ENCODE peak calls at places on chromosomes 4 and X, in eight cellular contexts. K is GM23248, B is astrocyte, M is uterus, Q is psoas muscle, A is Caco-2, O is colonic mucosa, L is neural progenitor cell. T is an unnamed sample. For H3K4me1 and H3K27me3, the result is how much of the 10 kb centered on the place peaks cover.

GRCh38 chrX:13627306-13627705 is 25.6 kb upstream of the TCEANC start:
- DNase-seq in K (no peak), M (no peak), A (no peak), B (no peak), L (no peak), O (no peak), Q (no peak), T (no peak)

GRCh38 chr4:687048-687974 is 1.6 kb downstream of the SLC49A3 start:
- DNase-seq in B (peak), L (no peak), A (peak), M (peak), Q (peak), O (peak), K (peak), T (peak)

GRCh38 chr4:37535872-37536271 is 150.3 kb downstream of the RELL1 start:
- DNase-seq in O (no peak), Q (no peak), L (no peak), K (peak), B (no peak), A (no peak), M (no peak), T (no peak)

GRCh38 chrX:105314468-105314867 is 94.0 kb upstream of the TEX13A start:
- DNase-seq in K (no peak), Q (no peak), M (no peak), O (no peak), L (no peak), A (no peak), B (peak), T (no peak)

GRCh38 chrX:130994671-130995070 is 63.5 kb upstream of the ARHGAP36 start:
- DNase-seq in M (no peak), A (peak), K (peak), B (no peak), Q (no peak), O (peak), L (peak), T (no peak)

GRCh38 chr4:176188654-176189053 is 6.7 kb downstream of the SPATA4 start:
- DNase-seq in M (no peak), A (no peak), O (no peak), L (no peak), B (no peak), Q (no peak), K (peak), T (no peak)

GRCh38 chrX:105480646-105481310 is 260.3 kb upstream of the TEX13A start:
- DNase-seq in L (no peak), B (no peak), Q (no peak), M (no peak), O (no peak), K (no peak), A (no peak), T (no peak)

GRCh38 chr4:38531126-38531737 is 132.8 kb upstream of the KLF3 start:
- DNase-seq in O (no peak), B (peak), Q (no peak), M (no peak), K (no peak), L (peak), A (no peak), T (no peak)

GRCh38 chrX:2823795-2824386 is 4.8 kb upstream of the GYG2 start:
- DNase-seq in A (no peak), M (peak), Q (no peak), B (no peak), K (no peak), L (no peak), O (peak), T (no peak)

GRCh38 chrX:134172588-134173259 is 64.3 kb upstream of the CCDC160 start:
- DNase-seq in O (no peak), K (peak), L (peak), A (no peak), M (no peak), Q (peak), B (no peak), T (peak)

GRCh38 chr4:34183916-34184315 is 2060.4 kb downstream of the ARAP2 start:
- DNase-seq in A (no peak), L (no peak), K (no peak), M (no peak), O (no peak), Q (no peak), B (peak), T (no peak)

GRCh38 chrX:140709421-140709846 is at the start of gene LINC00632:
- DNase-seq in A (no peak), K (no peak), M (no peak), Q (no peak), L (peak), O (no peak), B (no peak), T (no peak)
- H3K4me3 ChIP-seq in A (no peak), K (peak), M (no peak), Q (no peak), L (peak), O (no peak), B (peak), T (peak)

GRCh38 chr4:2797545-2798305 is 4.8 kb downstream of the SH3BP2 start:
- DNase-seq in O (peak), B (no peak), L (peak), A (peak), Q (peak), M (peak), K (no peak), T (no peak)

GRCh38 chr4:2800691-2801596 is 8.1 kb downstream of the SH3BP2 start:
- DNase-seq in Q (peak), L (peak), B (peak), M (peak), O (peak), A (no peak), K (peak), T (peak)

GRCh38 chr4:2798399-2799301 is 5.8 kb downstream of the SH3BP2 start:
- DNase-seq in Q (peak), K (no peak), B (no peak), O (peak), A (peak), L (peak), M (peak), T (peak)

GRCh38 chr4:2799444-2799911 is 6.6 kb downstream of the SH3BP2 start:
- DNase-seq in O (peak), M (peak), K (no peak), Q (peak), L (peak), A (peak), B (no peak), T (peak)

GRCh38 chr4:2799971-2800690 is 7.2 kb downstream of the SH3BP2 start:
- DNase-seq in M (peak), A (no peak), B (no peak), L (no peak), Q (peak), K (peak), O (peak), T (peak)
- H3K4me1 ChIP-seq in M (under half), A (under half), B (under half), L (under half), Q (under half), K (under half), O (half or more), T (under half)

GRCh38 chrX:153157450-153157849 is 21.6 kb upstream of the MAGEA1 start:
- DNase-seq in Q (no peak), K (no peak), O (no peak), L (no peak), M (no peak), B (no peak), A (no peak), T (no peak)
- H3K27me3 ChIP-seq in Q (under half), K (under half), O (under half), L (under half), M (under half), B (under half), A (under half), T (under half)

GRCh38 chr4:39631700-39632079 is 7.0 kb downstream of the SMIM14 start:
- DNase-seq in Q (no peak), B (no peak), M (no peak), K (no peak), O (no peak), L (no peak), A (no peak), T (no peak)

GRCh38 chr4:39626913-39627312 is 11.8 kb downstream of the SMIM14 start:
- DNase-seq in M (no peak), Q (no peak), B (no peak), K (no peak), L (no peak), A (no peak), O (no peak), T (no peak)

GRCh38 chr4:39621582-39621981 is 17.1 kb downstream of the SMIM14 start:
- DNase-seq in Q (peak), O (peak), L (no peak), A (peak), K (peak), M (peak), B (peak), T (peak)

GRCh38 chr4:39627413-39627812 is 11.3 kb downstream of the SMIM14 start:
- DNase-seq in M (no peak), O (no peak), K (no peak), A (no peak), Q (no peak), L (no peak), B (no peak), T (no peak)

GRCh38 chr4:39626261-39626660 is 12.4 kb downstream of the SMIM14 start:
- DNase-seq in L (no peak), M (no peak), O (no peak), K (no peak), A (no peak), Q (no peak), B (no peak), T (no peak)
- H3K4me3 ChIP-seq in L (no peak), M (no peak), O (no peak), K (no peak), A (no peak), Q (no peak), B (no peak), T (no peak)

DNA sequence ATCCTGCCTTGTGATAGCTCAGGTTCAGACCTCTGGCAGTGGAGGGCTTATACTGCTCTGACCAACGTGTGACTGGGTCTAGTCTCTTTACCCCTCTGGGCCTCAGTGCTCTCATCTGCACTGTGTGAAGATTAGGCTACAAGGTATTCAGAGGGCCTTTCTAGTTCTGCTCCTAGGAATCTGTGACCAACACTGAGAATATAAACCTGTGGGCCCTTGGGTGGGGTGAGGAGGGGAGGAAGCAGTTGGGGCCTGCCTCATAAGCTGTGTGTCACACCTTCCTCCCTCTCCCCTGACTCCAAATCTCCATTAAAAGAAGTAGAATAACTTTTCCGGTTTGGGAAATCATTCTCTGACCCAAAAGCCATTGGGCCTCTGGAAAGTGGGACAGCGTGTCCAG is 66.3 kb upstream of the MSN start:
- DNase-seq in K (no peak), O (peak), L (no peak), Q (no peak), B (no peak), M (no peak), A (no peak), T (no peak)
- H3K4me1 ChIP-seq in K (under half), O (under half), L (under half), Q (under half), B (under half), M (under half), A (under half), T (under half)

DNA sequence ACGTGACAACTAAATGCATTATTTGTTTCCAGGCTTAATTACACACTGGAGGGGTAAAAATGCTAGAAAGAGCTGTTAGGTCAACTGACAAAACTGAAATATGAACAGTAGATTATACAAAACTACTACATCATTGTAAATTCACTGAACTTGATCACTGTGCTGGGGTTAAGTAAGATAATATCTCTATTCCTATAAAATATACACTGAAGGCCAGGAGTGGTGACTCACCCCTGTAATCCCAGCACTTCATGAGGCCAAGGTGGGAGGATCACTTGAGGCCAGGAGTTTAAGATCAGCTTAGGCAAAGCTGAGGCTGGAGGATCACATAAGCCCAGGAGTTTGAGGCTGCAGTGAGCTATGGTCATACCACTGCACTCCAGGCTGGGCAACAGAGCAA is 31.8 kb upstream of the NKX6-1 start:
- DNase-seq in L (no peak), B (peak), Q (no peak), A (no peak), O (no peak), K (peak), M (no peak), T (no peak)
- H3K27me3 ChIP-seq in L (under half), B (under half), Q (under half), A (under half), O (under half), K (under half), M (under half), T (under half)

GRCh38 chr4:98522603-98523395 is 135.6 kb downstream of the TSPAN5 start:
- DNase-seq in O (no peak), K (peak), A (no peak), M (no peak), Q (no peak), B (peak), L (peak), T (no peak)
- H3K4me3 ChIP-seq in O (no peak), K (peak), A (no peak), M (no peak), Q (no peak), B (peak), L (no peak), T (no peak)

GRCh38 chr4:153467154-153467896 is 1.2 kb downstream of the TMEM131L start:
- DNase-seq in L (peak), B (no peak), K (peak), O (peak), Q (peak), A (peak), M (no peak), T (peak)

GRCh38 chr4:153466637-153467153 is 535 bp downstream of the TMEM131L start:
- DNase-seq in Q (peak), O (no peak), M (no peak), L (peak), K (peak), A (no peak), B (no peak), T (peak)

GRCh38 chr4:153465922-153466636 is at the start of gene TMEM131L:
- DNase-seq in L (peak), O (peak), A (peak), M (peak), Q (peak), B (no peak), K (peak), T (peak)

GRCh38 chr4:153468587-153468986 is 2.4 kb downstream of the TMEM131L start:
- DNase-seq in Q (no peak), B (no peak), O (no peak), L (no peak), A (no peak), M (no peak), K (no peak), T (no peak)

DNA sequence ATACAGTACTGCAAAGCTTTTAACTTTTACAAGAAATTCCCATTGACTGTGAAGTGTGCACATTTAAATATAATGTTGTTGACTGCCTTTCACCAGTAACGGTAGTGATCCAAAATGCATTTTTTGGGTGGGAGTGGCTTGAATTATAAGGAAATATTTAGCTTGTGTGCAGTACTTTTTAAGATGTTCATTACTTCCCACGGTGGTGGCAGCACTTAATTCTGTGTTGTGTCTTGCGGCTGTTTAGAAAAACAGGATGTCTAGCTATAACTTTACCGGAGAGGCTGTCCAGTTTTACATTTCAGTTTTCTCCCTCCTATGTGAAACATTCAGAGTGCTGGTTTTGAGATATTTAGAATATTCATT is 1.7 kb downstream of the TMEM131L start:
- DNase-seq in O (no peak), Q (no peak), A (no peak), K (no peak), B (no peak), L (no peak), M (no peak), T (no peak)
- H3K4me1 ChIP-seq in O (under half), Q (half or more), A (under half), K (under half), B (under half), L (under half), M (under half), T (under half)

DNA sequence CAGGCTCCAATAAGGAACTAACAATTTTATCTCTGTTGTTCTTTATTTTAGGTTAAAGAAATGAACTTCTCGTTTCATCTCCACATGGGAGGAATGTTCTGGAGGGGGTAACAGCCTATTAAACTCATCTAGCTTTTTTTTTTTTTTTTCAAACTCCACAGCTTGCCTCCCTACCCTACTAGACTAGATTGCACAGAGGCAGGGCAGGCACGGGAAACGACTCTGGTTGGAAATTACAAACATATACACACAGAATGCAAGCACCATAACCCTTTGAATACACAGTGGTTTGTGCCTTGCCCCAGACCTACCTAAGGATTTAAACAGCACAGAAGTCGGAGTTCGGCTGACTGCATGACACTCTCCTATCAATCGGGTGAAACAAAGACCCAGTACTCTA is 2.7 kb downstream of the MECP2 start:
- DNase-seq in B (no peak), Q (no peak), M (no peak), A (no peak), L (no peak), K (no peak), O (no peak), T (no peak)
- H3K27me3 ChIP-seq in B (under half), Q (under half), M (under half), A (under half), L (under half), K (under half), O (under half), T (under half)

GRCh38 chr4:141909541-141909940 is 273.2 kb downstream of the IL15 start:
- DNase-seq in M (no peak), L (no peak), B (no peak), A (no peak), Q (no peak), O (no peak), K (no peak), T (no peak)

GRCh38 chr4:141913928-141914327 is 277.5 kb downstream of the IL15 start:
- DNase-seq in M (no peak), A (no peak), B (no peak), K (peak), L (no peak), Q (no peak), O (no peak), T (no peak)

GRCh38 chr4:141912831-141913230 is 276.4 kb downstream of the IL15 start:
- DNase-seq in K (no peak), Q (no peak), B (no peak), A (no peak), M (no peak), L (no peak), O (peak), T (peak)

GRCh38 chr4:141919648-141920047 is 283.3 kb downstream of the IL15 start:
- DNase-seq in A (no peak), Q (no peak), M (no peak), L (no peak), B (no peak), O (no peak), K (no peak), T (no peak)

GRCh38 chr4:141914746-141915145 is 278.4 kb downstream of the IL15 start:
- DNase-seq in Q (no peak), L (no peak), K (no peak), B (no peak), M (no peak), O (no peak), A (no peak), T (no peak)
- H3K4me3 ChIP-seq in Q (no peak), L (no peak), K (no peak), B (no peak), M (no peak), O (no peak), A (no peak), T (no peak)

T was measured in right cardiac atrium.